ENCODE peak calls at places on chromosomes 16 and 17, in six cellular contexts. One of them, this sample, is unnamed.
A peak's percentile ranks its signal among the peaks of the same experiment; 100 is the strongest.

GRCh38 chr17:36945160-36945559 is 3.6 kb upstream of the AATF start:
- DNase-seq in heart left ventricle: no peak
- DNase-seq in activated CD8-positive, alpha-beta memory T cell treated with anti-CD3 and anti-CD28 coated beads, Interleukin-2, amount 10 ng/mL, durations not matched to agents 7 days and 5 days: no peak
- DNase-seq in effector memory CD8-positive, alpha-beta T cell: no peak
- DNase-seq in choroid plexus epithelial cell: no peak
- DNase-seq in body of pancreas: no peak
- DNase-seq in this sample: no peak

GRCh38 chr16:19583665-19584300 is 28.3 kb downstream of the VPS35L start:
- DNase-seq in heart left ventricle: no peak
- DNase-seq in activated CD8-positive, alpha-beta memory T cell treated with anti-CD3 and anti-CD28 coated beads, Interleukin-2, amount 10 ng/mL, durations not matched to agents 7 days and 5 days: peak; percentile 44
- DNase-seq in effector memory CD8-positive, alpha-beta T cell: no peak
- DNase-seq in choroid plexus epithelial cell: peak; percentile 83
- DNase-seq in body of pancreas: peak; percentile 49
- DNase-seq in this sample: no peak

GRCh38 chr16:1790611-1791255 is 2.8 kb downstream of the IGFALS start:
- DNase-seq in heart left ventricle: peak; percentile 16
- DNase-seq in activated CD8-positive, alpha-beta memory T cell treated with anti-CD3 and anti-CD28 coated beads, Interleukin-2, amount 10 ng/mL, durations not matched to agents 7 days and 5 days: no peak
- DNase-seq in effector memory CD8-positive, alpha-beta T cell: no peak
- DNase-seq in choroid plexus epithelial cell: no peak
- DNase-seq in body of pancreas: no peak
- DNase-seq in this sample: peak; percentile 57

GRCh38 chr17:50208611-50209061 is 7.2 kb upstream of the COL1A1 start:
- DNase-seq in heart left ventricle: no peak
- DNase-seq in activated CD8-positive, alpha-beta memory T cell treated with anti-CD3 and anti-CD28 coated beads, Interleukin-2, amount 10 ng/mL, durations not matched to agents 7 days and 5 days: peak; percentile 31
- DNase-seq in effector memory CD8-positive, alpha-beta T cell: no peak
- DNase-seq in choroid plexus epithelial cell: no peak
- DNase-seq in body of pancreas: no peak
- DNase-seq in this sample: no peak

GRCh38 chr16:81293909-81294802 is 20.6 kb upstream of the GAN start:
- DNase-seq in heart left ventricle: no peak
- DNase-seq in activated CD8-positive, alpha-beta memory T cell treated with anti-CD3 and anti-CD28 coated beads, Interleukin-2, amount 10 ng/mL, durations not matched to agents 7 days and 5 days: no peak
- DNase-seq in effector memory CD8-positive, alpha-beta T cell: no peak
- DNase-seq in choroid plexus epithelial cell: peak; percentile 59
- DNase-seq in body of pancreas: no peak
- DNase-seq in this sample: no peak

GRCh38 chr17:48642059-48642842 is 16.1 kb upstream of the HOXB9 start:
- DNase-seq in heart left ventricle: no peak
- DNase-seq in activated CD8-positive, alpha-beta memory T cell treated with anti-CD3 and anti-CD28 coated beads, Interleukin-2, amount 10 ng/mL, durations not matched to agents 7 days and 5 days: no peak
- DNase-seq in effector memory CD8-positive, alpha-beta T cell: no peak
- DNase-seq in choroid plexus epithelial cell: no peak
- DNase-seq in body of pancreas: no peak
- DNase-seq in this sample: no peak

GRCh38 chr17:80101946-80102706 is 745 bp downstream of the GAA start:
- DNase-seq in heart left ventricle: no peak
- DNase-seq in activated CD8-positive, alpha-beta memory T cell treated with anti-CD3 and anti-CD28 coated beads, Interleukin-2, amount 10 ng/mL, durations not matched to agents 7 days and 5 days: no peak
- DNase-seq in effector memory CD8-positive, alpha-beta T cell: no peak
- DNase-seq in choroid plexus epithelial cell: peak; percentile 48
- DNase-seq in body of pancreas: peak; percentile 16
- DNase-seq in this sample: no peak

GRCh38 chr16:85403693-85404092 is 209.4 kb upstream of the GSE1 start:
- DNase-seq in heart left ventricle: no peak
- DNase-seq in activated CD8-positive, alpha-beta memory T cell treated with anti-CD3 and anti-CD28 coated beads, Interleukin-2, amount 10 ng/mL, durations not matched to agents 7 days and 5 days: no peak
- DNase-seq in effector memory CD8-positive, alpha-beta T cell: no peak
- DNase-seq in choroid plexus epithelial cell: no peak
- DNase-seq in body of pancreas: no peak
- DNase-seq in this sample: no peak

GRCh38 chr16:4847774-4848587 is 700 bp downstream of the UBN1 start:
- DNase-seq in heart left ventricle: peak; percentile 72
- DNase-seq in activated CD8-positive, alpha-beta memory T cell treated with anti-CD3 and anti-CD28 coated beads, Interleukin-2, amount 10 ng/mL, durations not matched to agents 7 days and 5 days: peak; percentile 55
- DNase-seq in effector memory CD8-positive, alpha-beta T cell: peak; percentile 45
- DNase-seq in choroid plexus epithelial cell: peak; percentile 58
- DNase-seq in body of pancreas: peak; percentile 78
- DNase-seq in this sample: no peak

GRCh38 chr16:733382-734207 is 6.7 kb downstream of the HAGHL start:
- DNase-seq in heart left ventricle: no peak
- DNase-seq in activated CD8-positive, alpha-beta memory T cell treated with anti-CD3 and anti-CD28 coated beads, Interleukin-2, amount 10 ng/mL, durations not matched to agents 7 days and 5 days: peak; percentile 45
- DNase-seq in effector memory CD8-positive, alpha-beta T cell: no peak
- DNase-seq in choroid plexus epithelial cell: no peak
- DNase-seq in body of pancreas: no peak
- DNase-seq in this sample: no peak

GRCh38 chr16:87412996-87413421 is 20.9 kb downstream of the MAP1LC3B start:
- DNase-seq in heart left ventricle: no peak
- DNase-seq in activated CD8-positive, alpha-beta memory T cell treated with anti-CD3 and anti-CD28 coated beads, Interleukin-2, amount 10 ng/mL, durations not matched to agents 7 days and 5 days: no peak
- DNase-seq in effector memory CD8-positive, alpha-beta T cell: no peak
- DNase-seq in choroid plexus epithelial cell: no peak
- DNase-seq in body of pancreas: no peak
- DNase-seq in this sample: no peak

GRCh38 chr17:42399948-42400843 is 12.0 kb upstream of the STAT3 start:
- DNase-seq in heart left ventricle: no peak
- DNase-seq in activated CD8-positive, alpha-beta memory T cell treated with anti-CD3 and anti-CD28 coated beads, Interleukin-2, amount 10 ng/mL, durations not matched to agents 7 days and 5 days: no peak
- DNase-seq in effector memory CD8-positive, alpha-beta T cell: no peak
- DNase-seq in choroid plexus epithelial cell: no peak
- DNase-seq in body of pancreas: no peak
- DNase-seq in this sample: no peak

GRCh38 chr16:29922986-29923501 is 3.0 kb downstream of the KCTD13 start:
- DNase-seq in heart left ventricle: no peak
- DNase-seq in activated CD8-positive, alpha-beta memory T cell treated with anti-CD3 and anti-CD28 coated beads, Interleukin-2, amount 10 ng/mL, durations not matched to agents 7 days and 5 days: no peak
- DNase-seq in effector memory CD8-positive, alpha-beta T cell: no peak
- DNase-seq in choroid plexus epithelial cell: no peak
- DNase-seq in body of pancreas: no peak
- DNase-seq in this sample: no peak

GRCh38 chr17:36524428-36524876 is 10.2 kb downstream of the MYO19 start:
- DNase-seq in heart left ventricle: no peak
- DNase-seq in activated CD8-positive, alpha-beta memory T cell treated with anti-CD3 and anti-CD28 coated beads, Interleukin-2, amount 10 ng/mL, durations not matched to agents 7 days and 5 days: no peak
- DNase-seq in effector memory CD8-positive, alpha-beta T cell: no peak
- DNase-seq in choroid plexus epithelial cell: no peak
- DNase-seq in body of pancreas: no peak
- DNase-seq in this sample: no peak

GRCh38 chr17:57309479-57309878 is 53.2 kb downstream of the MSI2 start:
- DNase-seq in heart left ventricle: no peak
- DNase-seq in activated CD8-positive, alpha-beta memory T cell treated with anti-CD3 and anti-CD28 coated beads, Interleukin-2, amount 10 ng/mL, durations not matched to agents 7 days and 5 days: no peak
- DNase-seq in effector memory CD8-positive, alpha-beta T cell: no peak
- DNase-seq in choroid plexus epithelial cell: no peak
- DNase-seq in body of pancreas: no peak
- DNase-seq in this sample: no peak

GRCh38 chr17:73175962-73176565 is 11.3 kb downstream of the SSTR2 start:
- DNase-seq in heart left ventricle: no peak
- DNase-seq in activated CD8-positive, alpha-beta memory T cell treated with anti-CD3 and anti-CD28 coated beads, Interleukin-2, amount 10 ng/mL, durations not matched to agents 7 days and 5 days: no peak
- DNase-seq in effector memory CD8-positive, alpha-beta T cell: no peak
- DNase-seq in choroid plexus epithelial cell: no peak
- DNase-seq in body of pancreas: no peak
- DNase-seq in this sample: peak; percentile 5

This sample was measured in natural killer cell treated with Interleukin-12 subunit alpha and Interleukin-12 subunit beta and Interleukin-15 and Interleukin-18, amount 100 ng/mL, for 72 hours.